ENCODE peak calls at places on chromosomes 2 and 18, in five cellular contexts. One of them, this sample, is unnamed.

GRCh38 chr2:104768694-104769093 is 85.2 kb upstream of the POU3F3 start:
- DNase-seq in thyroid gland: no peak
- DNase-seq in natural killer cell treated with Interleukin-12 subunit alpha and Interleukin-12 subunit beta and Interleukin-15 and Interleukin-18, amount 100 ng/mL, for 72 hours: no peak
- DNase-seq in RKO: no peak
- DNase-seq in endothelial cell of umbilical vein: no peak
- DNase-seq in this sample: no peak

GRCh38 chr2:39094717-39095363 is 26.0 kb downstream of the SOS1 start:
- DNase-seq in thyroid gland: no peak
- DNase-seq in natural killer cell treated with Interleukin-12 subunit alpha and Interleukin-12 subunit beta and Interleukin-15 and Interleukin-18, amount 100 ng/mL, for 72 hours: no peak
- DNase-seq in RKO: no peak
- DNase-seq in endothelial cell of umbilical vein: no peak
- DNase-seq in this sample: no peak

GRCh38 chr2:219331560-219332213 is 857 bp downstream of the RESP18 start:
- DNase-seq in thyroid gland: peak; percentile 14
- DNase-seq in natural killer cell treated with Interleukin-12 subunit alpha and Interleukin-12 subunit beta and Interleukin-15 and Interleukin-18, amount 100 ng/mL, for 72 hours: no peak
- DNase-seq in RKO: no peak
- DNase-seq in endothelial cell of umbilical vein: no peak
- DNase-seq in this sample: no peak

GRCh38 chr2:195563857-195564512 is 93.0 kb upstream of the SLC39A10 start:
- DNase-seq in thyroid gland: no peak
- DNase-seq in natural killer cell treated with Interleukin-12 subunit alpha and Interleukin-12 subunit beta and Interleukin-15 and Interleukin-18, amount 100 ng/mL, for 72 hours: peak; percentile 65
- DNase-seq in RKO: peak; percentile 73
- DNase-seq in endothelial cell of umbilical vein: no peak
- DNase-seq in this sample: no peak

GRCh38 chr18:51525453-51526225 is 328.2 kb upstream of the MEX3C start:
- DNase-seq in thyroid gland: no peak
- DNase-seq in natural killer cell treated with Interleukin-12 subunit alpha and Interleukin-12 subunit beta and Interleukin-15 and Interleukin-18, amount 100 ng/mL, for 72 hours: no peak
- DNase-seq in RKO: no peak
- DNase-seq in endothelial cell of umbilical vein: no peak
- DNase-seq in this sample: peak; percentile 35

GRCh38 chr18:3448845-3449701 is 899 bp upstream of the TGIF1 start:
- DNase-seq in thyroid gland: peak; percentile 90
- DNase-seq in natural killer cell treated with Interleukin-12 subunit alpha and Interleukin-12 subunit beta and Interleukin-15 and Interleukin-18, amount 100 ng/mL, for 72 hours: peak; percentile 92
- DNase-seq in RKO: peak; percentile 89
- DNase-seq in endothelial cell of umbilical vein: peak; percentile 86
- DNase-seq in this sample: no peak

GRCh38 chr2:123747316-123747715 is 277.8 kb upstream of the CNTNAP5 start:
- DNase-seq in thyroid gland: no peak
- DNase-seq in natural killer cell treated with Interleukin-12 subunit alpha and Interleukin-12 subunit beta and Interleukin-15 and Interleukin-18, amount 100 ng/mL, for 72 hours: no peak
- DNase-seq in RKO: no peak
- DNase-seq in endothelial cell of umbilical vein: no peak
- DNase-seq in this sample: no peak

GRCh38 chr18:79495591-79496071 is 99.9 kb downstream of the NFATC1 start:
- DNase-seq in thyroid gland: no peak
- DNase-seq in natural killer cell treated with Interleukin-12 subunit alpha and Interleukin-12 subunit beta and Interleukin-15 and Interleukin-18, amount 100 ng/mL, for 72 hours: no peak
- DNase-seq in RKO: no peak
- DNase-seq in endothelial cell of umbilical vein: no peak
- DNase-seq in this sample: no peak

GRCh38 chr2:65300134-65300771 is 72.6 kb downstream of the ACTR2 start:
- DNase-seq in thyroid gland: peak; percentile 29
- DNase-seq in natural killer cell treated with Interleukin-12 subunit alpha and Interleukin-12 subunit beta and Interleukin-15 and Interleukin-18, amount 100 ng/mL, for 72 hours: no peak
- DNase-seq in RKO: no peak
- DNase-seq in endothelial cell of umbilical vein: no peak
- DNase-seq in this sample: peak; percentile 42

GRCh38 chr2:68236876-68237275 is 15.5 kb downstream of the PPP3R1 start:
- DNase-seq in thyroid gland: no peak
- DNase-seq in natural killer cell treated with Interleukin-12 subunit alpha and Interleukin-12 subunit beta and Interleukin-15 and Interleukin-18, amount 100 ng/mL, for 72 hours: no peak
- DNase-seq in RKO: no peak
- DNase-seq in endothelial cell of umbilical vein: no peak
- DNase-seq in this sample: no peak

GRCh38 chr2:189669913-189670312 is 4.6 kb upstream of the ANKAR start:
- DNase-seq in thyroid gland: no peak
- DNase-seq in natural killer cell treated with Interleukin-12 subunit alpha and Interleukin-12 subunit beta and Interleukin-15 and Interleukin-18, amount 100 ng/mL, for 72 hours: no peak
- DNase-seq in RKO: no peak
- DNase-seq in endothelial cell of umbilical vein: no peak
- DNase-seq in this sample: no peak

GRCh38 chr2:218259099-218259921 is 1.5 kb upstream of the GPBAR1 start:
- DNase-seq in thyroid gland: no peak
- DNase-seq in natural killer cell treated with Interleukin-12 subunit alpha and Interleukin-12 subunit beta and Interleukin-15 and Interleukin-18, amount 100 ng/mL, for 72 hours: no peak
- DNase-seq in RKO: peak; percentile 35
- DNase-seq in endothelial cell of umbilical vein: peak; percentile 56
- DNase-seq in this sample: no peak

GRCh38 chr2:134080759-134081158 is 173.1 kb upstream of the MGAT5 start:
- DNase-seq in thyroid gland: no peak
- DNase-seq in natural killer cell treated with Interleukin-12 subunit alpha and Interleukin-12 subunit beta and Interleukin-15 and Interleukin-18, amount 100 ng/mL, for 72 hours: no peak
- DNase-seq in RKO: no peak
- DNase-seq in endothelial cell of umbilical vein: no peak
- DNase-seq in this sample: no peak

GRCh38 chr2:232200195-232200594 is 178.4 kb upstream of the ALPP start:
- DNase-seq in thyroid gland: no peak
- DNase-seq in natural killer cell treated with Interleukin-12 subunit alpha and Interleukin-12 subunit beta and Interleukin-15 and Interleukin-18, amount 100 ng/mL, for 72 hours: no peak
- DNase-seq in RKO: no peak
- DNase-seq in endothelial cell of umbilical vein: no peak
- DNase-seq in this sample: no peak

GRCh38 chr2:12009323-12009905 is 263.0 kb downstream of the LPIN1 start:
- DNase-seq in thyroid gland: no peak
- DNase-seq in natural killer cell treated with Interleukin-12 subunit alpha and Interleukin-12 subunit beta and Interleukin-15 and Interleukin-18, amount 100 ng/mL, for 72 hours: no peak
- DNase-seq in RKO: no peak
- DNase-seq in endothelial cell of umbilical vein: no peak
- DNase-seq in this sample: no peak

GRCh38 chr2:12555012-12555645 is 161.6 kb upstream of the TRIB2 start:
- DNase-seq in thyroid gland: no peak
- DNase-seq in natural killer cell treated with Interleukin-12 subunit alpha and Interleukin-12 subunit beta and Interleukin-15 and Interleukin-18, amount 100 ng/mL, for 72 hours: no peak
- DNase-seq in RKO: no peak
- DNase-seq in endothelial cell of umbilical vein: peak; percentile 85
- DNase-seq in this sample: no peak

GRCh38 chr2:85134255-85135065 is 1.3 kb downstream of the TCF7L1 start:
- DNase-seq in thyroid gland: peak; percentile 72
- DNase-seq in natural killer cell treated with Interleukin-12 subunit alpha and Interleukin-12 subunit beta and Interleukin-15 and Interleukin-18, amount 100 ng/mL, for 72 hours: no peak
- DNase-seq in RKO: no peak
- DNase-seq in endothelial cell of umbilical vein: peak; percentile 56
- DNase-seq in this sample: peak; percentile 47

GRCh38 chr2:43210125-43210466 is 16.3 kb downstream of the ZFP36L2 start:
- DNase-seq in thyroid gland: no peak
- DNase-seq in natural killer cell treated with Interleukin-12 subunit alpha and Interleukin-12 subunit beta and Interleukin-15 and Interleukin-18, amount 100 ng/mL, for 72 hours: no peak
- DNase-seq in RKO: no peak
- DNase-seq in endothelial cell of umbilical vein: no peak
- DNase-seq in this sample: no peak

GRCh38 chr18:12767580-12768155 is 64.8 kb downstream of the PSMG2 start:
- DNase-seq in thyroid gland: no peak
- DNase-seq in natural killer cell treated with Interleukin-12 subunit alpha and Interleukin-12 subunit beta and Interleukin-15 and Interleukin-18, amount 100 ng/mL, for 72 hours: peak; percentile 12
- DNase-seq in RKO: no peak
- DNase-seq in endothelial cell of umbilical vein: no peak
- DNase-seq in this sample: no peak